ENCODE peak calls at places on chromosome 2, in ten cellular contexts. One of them, this sample, is unnamed.

GRCh38 chr2:237482485-237482884 is 4.6 kb upstream of the MLPH start:
- DNase-seq in AG09309: no peak
- DNase-seq in PC-9: peak
- DNase-seq in mucosa of descending colon: peak
- DNase-seq in lower lobe of right lung: peak
- DNase-seq in suprapubic skin: peak
- DNase-seq in foreskin fibroblast: no peak
- DNase-seq in HFF-Myc: no peak
- DNase-seq in coronary artery: peak
- DNase-seq in CD4-positive, CD25-positive, alpha-beta regulatory T cell: no peak
- DNase-seq in this sample: no peak

GRCh38 chr2:224173882-224174415 is 134.9 kb upstream of the SERPINE2 start:
- DNase-seq in AG09309: no peak
- DNase-seq in foreskin fibroblast: no peak
- DNase-seq in lower lobe of right lung: no peak
- DNase-seq in mucosa of descending colon: no peak
- DNase-seq in CD4-positive, CD25-positive, alpha-beta regulatory T cell: no peak
- DNase-seq in coronary artery: no peak
- DNase-seq in HFF-Myc: no peak
- DNase-seq in suprapubic skin: no peak
- DNase-seq in PC-9: no peak
- DNase-seq in this sample: no peak

GRCh38 chr2:71223767-71224333 is 3.1 kb downstream of the PAIP2B start:
- DNase-seq in lower lobe of right lung: no peak
- DNase-seq in PC-9: peak
- DNase-seq in mucosa of descending colon: peak
- DNase-seq in coronary artery: no peak
- DNase-seq in CD4-positive, CD25-positive, alpha-beta regulatory T cell: no peak
- DNase-seq in HFF-Myc: peak
- DNase-seq in suprapubic skin: no peak
- DNase-seq in AG09309: no peak
- DNase-seq in foreskin fibroblast: peak
- DNase-seq in this sample: no peak

GRCh38 chr2:134281815-134282419 is 28.0 kb downstream of the MGAT5 start:
- DNase-seq in mucosa of descending colon: no peak
- DNase-seq in foreskin fibroblast: no peak
- DNase-seq in HFF-Myc: no peak
- DNase-seq in PC-9: no peak
- DNase-seq in coronary artery: no peak
- DNase-seq in lower lobe of right lung: no peak
- DNase-seq in CD4-positive, CD25-positive, alpha-beta regulatory T cell: no peak
- DNase-seq in AG09309: no peak
- DNase-seq in suprapubic skin: no peak
- DNase-seq in this sample: no peak

GRCh38 chr2:46869621-46870020 is 46.0 kb downstream of the MCFD2 start:
- DNase-seq in lower lobe of right lung: no peak
- DNase-seq in suprapubic skin: no peak
- DNase-seq in HFF-Myc: no peak
- DNase-seq in PC-9: no peak
- DNase-seq in mucosa of descending colon: no peak
- DNase-seq in foreskin fibroblast: no peak
- DNase-seq in AG09309: no peak
- DNase-seq in CD4-positive, CD25-positive, alpha-beta regulatory T cell: no peak
- DNase-seq in coronary artery: no peak
- DNase-seq in this sample: no peak

GRCh38 chr2:85750509-85751299 is 3.1 kb upstream of the ATOH8 start:
- DNase-seq in coronary artery: no peak
- DNase-seq in suprapubic skin: no peak
- DNase-seq in AG09309: no peak
- DNase-seq in PC-9: no peak
- DNase-seq in CD4-positive, CD25-positive, alpha-beta regulatory T cell: peak
- DNase-seq in mucosa of descending colon: peak
- DNase-seq in lower lobe of right lung: peak
- DNase-seq in foreskin fibroblast: no peak
- DNase-seq in HFF-Myc: no peak
- DNase-seq in this sample: peak

GRCh38 chr2:134668821-134669220 is 50.0 kb downstream of the TMEM163 start:
- DNase-seq in mucosa of descending colon: no peak
- DNase-seq in foreskin fibroblast: no peak
- DNase-seq in CD4-positive, CD25-positive, alpha-beta regulatory T cell: peak
- DNase-seq in PC-9: no peak
- DNase-seq in HFF-Myc: no peak
- DNase-seq in AG09309: no peak
- DNase-seq in coronary artery: peak
- DNase-seq in suprapubic skin: no peak
- DNase-seq in lower lobe of right lung: peak
- DNase-seq in this sample: peak

GRCh38 chr2:219603784-219604183 is 6.1 kb downstream of the STK11IP start:
- DNase-seq in mucosa of descending colon: no peak
- DNase-seq in AG09309: no peak
- DNase-seq in HFF-Myc: no peak
- DNase-seq in lower lobe of right lung: no peak
- DNase-seq in foreskin fibroblast: no peak
- DNase-seq in PC-9: no peak
- DNase-seq in CD4-positive, CD25-positive, alpha-beta regulatory T cell: no peak
- DNase-seq in coronary artery: no peak
- DNase-seq in suprapubic skin: no peak
- DNase-seq in this sample: no peak

GRCh38 chr2:156892449-156893335 is 364.8 kb upstream of the GALNT5 start:
- DNase-seq in lower lobe of right lung: no peak
- DNase-seq in HFF-Myc: peak
- DNase-seq in coronary artery: no peak
- DNase-seq in foreskin fibroblast: peak
- DNase-seq in CD4-positive, CD25-positive, alpha-beta regulatory T cell: no peak
- DNase-seq in suprapubic skin: no peak
- DNase-seq in PC-9: peak
- DNase-seq in mucosa of descending colon: no peak
- DNase-seq in AG09309: no peak
- DNase-seq in this sample: no peak

GRCh38 chr2:68689553-68690537 is 44.8 kb upstream of the ARHGAP25 start:
- DNase-seq in foreskin fibroblast: no peak
- DNase-seq in coronary artery: no peak
- DNase-seq in mucosa of descending colon: no peak
- DNase-seq in HFF-Myc: no peak
- DNase-seq in CD4-positive, CD25-positive, alpha-beta regulatory T cell: no peak
- DNase-seq in AG09309: no peak
- DNase-seq in lower lobe of right lung: no peak
- DNase-seq in suprapubic skin: no peak
- DNase-seq in PC-9: no peak
- DNase-seq in this sample: no peak

GRCh38 chr2:64404002-64404731 is 49.8 kb upstream of the LGALSL start:
- DNase-seq in AG09309: no peak
- DNase-seq in lower lobe of right lung: peak
- DNase-seq in foreskin fibroblast: peak
- DNase-seq in CD4-positive, CD25-positive, alpha-beta regulatory T cell: no peak
- DNase-seq in HFF-Myc: peak
- DNase-seq in suprapubic skin: peak
- DNase-seq in PC-9: no peak
- DNase-seq in mucosa of descending colon: peak
- DNase-seq in coronary artery: peak
- DNase-seq in this sample: no peak
- H3K4me3 ChIP-seq in AG09309: no peak
- H3K4me3 ChIP-seq in lower lobe of right lung: no peak
- H3K4me3 ChIP-seq in foreskin fibroblast: no peak
- H3K4me3 ChIP-seq in CD4-positive, CD25-positive, alpha-beta regulatory T cell: no peak
- H3K4me3 ChIP-seq in HFF-Myc: no peak
- H3K4me3 ChIP-seq in suprapubic skin: no peak
- H3K4me3 ChIP-seq in PC-9: no peak
- H3K4me3 ChIP-seq in mucosa of descending colon: no peak
- H3K4me3 ChIP-seq in coronary artery: peak
- H3K4me3 ChIP-seq in this sample: no peak

DNA sequence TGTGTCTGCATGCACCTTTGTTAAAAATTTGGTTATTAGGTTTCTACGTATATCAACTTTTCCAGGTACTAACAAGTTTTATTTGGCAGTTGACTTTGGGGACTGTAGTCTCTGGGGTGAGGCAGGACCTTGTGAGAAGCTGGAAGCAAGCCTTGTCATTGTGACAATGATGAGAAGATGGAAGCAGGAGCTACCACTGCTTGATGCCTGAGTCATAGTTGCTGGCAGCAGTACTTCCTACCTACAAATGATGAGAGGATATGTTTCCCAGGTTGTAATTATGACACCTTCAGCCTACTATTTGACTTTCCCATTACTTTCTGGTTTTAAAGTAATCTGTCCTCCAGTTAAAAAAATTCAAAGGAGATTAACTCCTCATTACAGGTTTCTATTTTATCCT is 516.3 kb downstream of the NRXN1 start:
- DNase-seq in suprapubic skin: no peak
- DNase-seq in CD4-positive, CD25-positive, alpha-beta regulatory T cell: no peak
- DNase-seq in coronary artery: no peak
- DNase-seq in foreskin fibroblast: no peak
- DNase-seq in PC-9: no peak
- DNase-seq in HFF-Myc: no peak
- DNase-seq in mucosa of descending colon: no peak
- DNase-seq in AG09309: no peak
- DNase-seq in lower lobe of right lung: no peak
- DNase-seq in this sample: no peak
- H3K4me3 ChIP-seq in suprapubic skin: no peak
- H3K4me3 ChIP-seq in CD4-positive, CD25-positive, alpha-beta regulatory T cell: no peak
- H3K4me3 ChIP-seq in coronary artery: no peak
- H3K4me3 ChIP-seq in foreskin fibroblast: no peak
- H3K4me3 ChIP-seq in PC-9: no peak
- H3K4me3 ChIP-seq in HFF-Myc: no peak
- H3K4me3 ChIP-seq in mucosa of descending colon: no peak
- H3K4me3 ChIP-seq in AG09309: no peak
- H3K4me3 ChIP-seq in lower lobe of right lung: no peak
- H3K4me3 ChIP-seq in this sample: no peak

GRCh38 chr2:74438248-74438647 is 3.5 kb downstream of the RTKN start:
- DNase-seq in lower lobe of right lung: no peak
- DNase-seq in HFF-Myc: no peak
- DNase-seq in coronary artery: no peak
- DNase-seq in foreskin fibroblast: no peak
- DNase-seq in AG09309: no peak
- DNase-seq in CD4-positive, CD25-positive, alpha-beta regulatory T cell: no peak
- DNase-seq in suprapubic skin: peak
- DNase-seq in PC-9: no peak
- DNase-seq in mucosa of descending colon: peak
- DNase-seq in this sample: no peak

GRCh38 chr2:74439373-74440004 is 2.2 kb downstream of the RTKN start:
- DNase-seq in PC-9: no peak
- DNase-seq in mucosa of descending colon: no peak
- DNase-seq in CD4-positive, CD25-positive, alpha-beta regulatory T cell: no peak
- DNase-seq in AG09309: no peak
- DNase-seq in HFF-Myc: no peak
- DNase-seq in lower lobe of right lung: no peak
- DNase-seq in foreskin fibroblast: no peak
- DNase-seq in suprapubic skin: peak
- DNase-seq in coronary artery: no peak
- DNase-seq in this sample: no peak

GRCh38 chr2:74440005-74440377 is 1.7 kb downstream of the RTKN start:
- DNase-seq in mucosa of descending colon: peak
- DNase-seq in CD4-positive, CD25-positive, alpha-beta regulatory T cell: no peak
- DNase-seq in coronary artery: no peak
- DNase-seq in PC-9: no peak
- DNase-seq in suprapubic skin: peak
- DNase-seq in foreskin fibroblast: peak
- DNase-seq in lower lobe of right lung: no peak
- DNase-seq in HFF-Myc: no peak
- DNase-seq in AG09309: no peak
- DNase-seq in this sample: no peak

GRCh38 chr2:74436804-74437695 is 4.7 kb downstream of the RTKN start:
- DNase-seq in mucosa of descending colon: peak
- DNase-seq in CD4-positive, CD25-positive, alpha-beta regulatory T cell: no peak
- DNase-seq in PC-9: no peak
- DNase-seq in HFF-Myc: no peak
- DNase-seq in suprapubic skin: peak
- DNase-seq in lower lobe of right lung: no peak
- DNase-seq in AG09309: no peak
- DNase-seq in foreskin fibroblast: no peak
- DNase-seq in coronary artery: no peak
- DNase-seq in this sample: no peak

GRCh38 chr2:74436111-74436803 is 5.5 kb downstream of the RTKN start:
- DNase-seq in CD4-positive, CD25-positive, alpha-beta regulatory T cell: no peak
- DNase-seq in AG09309: no peak
- DNase-seq in mucosa of descending colon: no peak
- DNase-seq in HFF-Myc: no peak
- DNase-seq in coronary artery: no peak
- DNase-seq in foreskin fibroblast: no peak
- DNase-seq in lower lobe of right lung: no peak
- DNase-seq in PC-9: no peak
- DNase-seq in suprapubic skin: peak
- DNase-seq in this sample: no peak
- H3K4me3 ChIP-seq in CD4-positive, CD25-positive, alpha-beta regulatory T cell: no peak
- H3K4me3 ChIP-seq in AG09309: no peak
- H3K4me3 ChIP-seq in mucosa of descending colon: no peak
- H3K4me3 ChIP-seq in HFF-Myc: no peak
- H3K4me3 ChIP-seq in coronary artery: peak
- H3K4me3 ChIP-seq in foreskin fibroblast: no peak
- H3K4me3 ChIP-seq in lower lobe of right lung: no peak
- H3K4me3 ChIP-seq in PC-9: no peak
- H3K4me3 ChIP-seq in suprapubic skin: no peak
- H3K4me3 ChIP-seq in this sample: no peak

DNA sequence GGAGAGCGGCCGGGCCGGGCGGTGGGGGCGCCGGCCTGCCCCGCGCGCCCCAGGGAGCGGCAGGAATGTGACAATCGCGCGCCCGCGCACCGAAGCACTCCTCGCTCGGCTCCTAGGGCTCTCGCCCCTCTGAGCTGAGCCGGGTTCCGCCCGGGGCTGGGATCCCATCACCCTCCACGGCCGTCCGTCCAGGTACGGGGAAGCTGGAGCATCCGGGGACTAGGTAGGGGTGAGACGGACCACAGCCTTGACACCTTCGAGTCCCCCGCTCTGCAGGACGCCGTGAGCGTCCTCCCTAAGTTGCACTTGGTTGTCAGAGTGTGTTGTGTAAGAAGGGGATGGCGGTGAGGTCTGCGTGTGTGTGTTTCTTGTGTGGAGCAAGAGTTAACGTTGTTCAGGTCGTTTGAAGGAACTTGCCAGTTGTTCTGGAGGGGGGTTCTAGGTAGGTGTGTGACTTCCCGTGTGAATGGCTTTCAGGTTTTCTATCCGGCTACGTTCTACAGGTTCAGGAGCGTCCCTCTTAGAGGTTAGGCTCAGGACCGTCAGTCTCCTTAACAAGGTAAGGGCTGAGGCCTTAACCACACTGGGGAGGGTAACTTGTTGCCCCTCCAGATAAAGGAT is 393 bp downstream of the IL1R1 start:
- DNase-seq in lower lobe of right lung: no peak
- DNase-seq in HFF-Myc: no peak
- DNase-seq in foreskin fibroblast: peak
- DNase-seq in CD4-positive, CD25-positive, alpha-beta regulatory T cell: no peak
- DNase-seq in PC-9: no peak
- DNase-seq in suprapubic skin: no peak
- DNase-seq in AG09309: no peak
- DNase-seq in mucosa of descending colon: no peak
- DNase-seq in coronary artery: no peak
- DNase-seq in this sample: no peak
- H3K4me3 ChIP-seq in lower lobe of right lung: peak
- H3K4me3 ChIP-seq in HFF-Myc: peak
- H3K4me3 ChIP-seq in foreskin fibroblast: peak
- H3K4me3 ChIP-seq in CD4-positive, CD25-positive, alpha-beta regulatory T cell: peak
- H3K4me3 ChIP-seq in PC-9: peak
- H3K4me3 ChIP-seq in suprapubic skin: peak
- H3K4me3 ChIP-seq in AG09309: peak
- H3K4me3 ChIP-seq in mucosa of descending colon: peak
- H3K4me3 ChIP-seq in coronary artery: peak
- H3K4me3 ChIP-seq in this sample: no peak